ENCODE peak calls at places on chromosomes 13 and 19, in five cellular contexts. D, O, M, H and N are unnamed samples.
A peak's percentile ranks its signal among the peaks of the same experiment; 100 is the strongest.

GRCh38 chr19:51688665-51689571 is 4.2 kb upstream of the SPACA6 start:
- DNase-seq in M (peak; percentile 95), O (peak; percentile 83), D (no peak), H (no peak), N (peak; percentile 90)

GRCh38 chr19:51807111-51807701 is 12.2 kb downstream of the FPR3 start:
- DNase-seq in M (no peak), H (no peak), D (no peak), O (peak; percentile 83), N (no peak)

GRCh38 chr19:12156254-12157058 is at the start of gene ZNF625:
- DNase-seq in M (peak; percentile 87), D (peak; percentile 79), O (peak; percentile 99), H (no peak), N (peak; percentile 91)

GRCh38 chr13:72757792-72758535 is 23.7 kb downstream of the DIS3 start:
- DNase-seq in D (no peak), O (no peak), H (no peak), M (peak; percentile 11), N (no peak)

GRCh38 chr13:98449273-98449672 is 127.6 kb downstream of the STK24 start:
- DNase-seq in O (no peak), M (no peak), D (no peak), H (no peak), N (no peak)

GRCh38 chr19:6577410-6578125 is 13.4 kb downstream of the CD70 start:
- DNase-seq in M (no peak), H (no peak), D (peak; percentile 96), O (no peak), N (no peak)

GRCh38 chr19:1451916-1452801 is 2.2 kb downstream of the APC2 start:
- DNase-seq in M (no peak), D (no peak), H (no peak), O (peak; percentile 79), N (no peak)

GRCh38 chr13:112103971-112104872 is 37.3 kb downstream of the SOX1 start:
- DNase-seq in M (no peak), H (no peak), D (no peak), O (peak; percentile 86), N (no peak)

GRCh38 chr19:49781394-49781793 is 14.6 kb downstream of the AP2A1 start:
- DNase-seq in D (no peak), H (no peak), O (no peak), M (no peak), N (no peak)

GRCh38 chr13:111637365-111637764 is 316.9 kb downstream of the TEX29 start:
- DNase-seq in D (no peak), M (no peak), O (no peak), H (no peak), N (no peak)

GRCh38 chr19:30425885-30426838 is 54.0 kb downstream of the ZNF536 start:
- DNase-seq in O (no peak), D (no peak), M (no peak), H (no peak), N (no peak)

GRCh38 chr13:75726313-75726712 is 90.2 kb downstream of the LMO7 start:
- DNase-seq in O (no peak), D (no peak), M (no peak), H (no peak), N (no peak)

GRCh38 chr19:3178377-3178972 is at the start of gene S1PR4:
- DNase-seq in M (no peak), O (no peak), H (peak; percentile 75), D (peak; percentile 83), N (peak; percentile 68)

GRCh38 chr13:70457474-70457873 is 349.2 kb upstream of the KLHL1 start:
- DNase-seq in H (no peak), O (no peak), M (no peak), D (no peak), N (no peak)

GRCh38 chr19:43662487-43662886 is 7.5 kb downstream of the PLAUR start:
- DNase-seq in H (no peak), O (peak; percentile 63), D (no peak), M (no peak), N (no peak)

GRCh38 chr19:50321831-50322230 is 7.3 kb downstream of the KCNC3 start:
- DNase-seq in H (no peak), M (no peak), D (no peak), O (no peak), N (no peak)

GRCh38 chr13:31947506-31947905 is 84.1 kb upstream of the FRY start:
- DNase-seq in O (peak; percentile 9), H (no peak), M (no peak), D (no peak), N (no peak)

GRCh38 chr19:44645407-44646048 is 1.8 kb downstream of the PVR start:
- DNase-seq in O (no peak), D (no peak), M (no peak), H (no peak), N (no peak)

GRCh38 chr19:10863107-10863700 is 8.1 kb upstream of the CARM1 start:
- DNase-seq in M (no peak), O (no peak), D (no peak), H (no peak), N (no peak)

GRCh38 chr19:10858204-10858828 is 10.1 kb downstream of the C19orf38 start:
- DNase-seq in O (peak; percentile 79), H (no peak), M (no peak), D (peak; percentile 73), N (no peak)

GRCh38 chr19:10864538-10864899 is 6.8 kb upstream of the CARM1 start:
- DNase-seq in H (peak; percentile 77), O (peak; percentile 93), M (peak; percentile 68), D (peak; percentile 85), N (peak; percentile 88)

GRCh38 chr19:10862561-10863106 is 8.7 kb upstream of the CARM1 start:
- DNase-seq in D (no peak), O (no peak), H (no peak), M (no peak), N (no peak)

GRCh38 chr19:10861118-10861651 is 10.2 kb upstream of the CARM1 start:
- DNase-seq in H (no peak), O (peak; percentile 83), D (peak; percentile 67), M (no peak), N (no peak)
- TF ChIP-seq CTCF in H (peak; percentile 53), O (peak; percentile 77), D (peak; percentile 70), M (peak; percentile 38), N (peak; percentile 70)

GRCh38 chr19:39499082-39499642 is 415 bp downstream of the DLL3 start:
- DNase-seq in M (no peak), O (peak; percentile 65), H (no peak), D (peak; percentile 19), N (peak; percentile 69)

GRCh38 chr19:39501340-39501739 is 2.6 kb downstream of the DLL3 start:
- DNase-seq in O (no peak), M (no peak), H (no peak), D (no peak), N (no peak)

GRCh38 chr19:39500543-39500942 is 1.8 kb downstream of the DLL3 start:
- DNase-seq in D (no peak), M (no peak), H (no peak), O (no peak), N (no peak)

GRCh38 chr19:39499932-39500331 is 1.2 kb downstream of the DLL3 start:
- DNase-seq in O (no peak), D (no peak), H (no peak), M (no peak), N (no peak)

DNA sequence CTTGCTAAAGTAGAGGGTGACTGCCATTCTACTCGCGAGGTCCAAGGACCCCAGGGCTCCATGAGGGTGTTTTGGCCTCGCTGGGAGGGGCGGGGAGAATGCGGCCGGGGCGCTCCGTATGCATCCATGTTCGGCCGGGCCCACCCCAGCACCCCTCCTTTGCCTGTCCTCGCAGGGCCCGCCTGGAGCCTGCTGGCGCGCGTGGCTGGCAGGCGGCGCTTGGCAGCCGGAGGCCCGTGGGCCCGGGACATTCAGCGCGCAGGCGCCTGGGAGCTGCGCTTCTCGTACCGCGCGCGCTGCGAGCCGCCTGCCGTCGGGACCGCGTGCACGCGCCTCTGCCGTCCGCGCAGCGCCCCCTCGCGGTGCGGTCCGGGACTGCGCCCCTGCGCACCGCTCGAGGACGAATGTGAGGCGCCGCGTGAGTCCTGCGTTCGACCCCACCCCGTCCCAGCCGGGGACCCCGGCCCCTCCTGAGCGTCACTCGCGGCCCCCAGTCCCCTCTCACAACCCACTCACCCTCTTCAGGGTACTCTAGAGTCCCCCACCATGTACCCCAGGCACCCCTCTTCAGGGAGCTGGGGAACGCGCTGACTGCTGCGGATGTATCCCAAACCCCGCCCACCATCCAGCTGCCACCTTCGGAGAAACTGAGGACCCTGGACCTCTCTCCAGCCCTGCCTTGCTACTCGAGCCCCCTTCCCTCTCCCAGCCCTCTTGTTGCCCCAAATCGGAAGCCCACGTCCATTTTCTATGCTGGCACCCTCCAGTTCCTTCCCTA is 4.1 kb downstream of the DLL3 start:
- DNase-seq in H (peak; percentile 59), O (peak; percentile 94), D (peak; percentile 92), M (peak; percentile 73), N (peak; percentile 80)
- TF ChIP-seq CTCF in H (peak; percentile 68), O (peak; percentile 86), D (peak; percentile 85), M (peak; percentile 87), N (peak; percentile 96)

GRCh38 chr19:38043649-38044144 is 136.7 kb downstream of the SIPA1L3 start:
- DNase-seq in H (no peak), D (no peak), O (no peak), M (no peak), N (no peak)

GRCh38 chr19:38045554-38046253 is 138.7 kb downstream of the SIPA1L3 start:
- DNase-seq in D (peak; percentile 38), M (no peak), H (no peak), O (no peak), N (no peak)

GRCh38 chr19:38042132-38042531 is 135.1 kb downstream of the SIPA1L3 start:
- DNase-seq in H (no peak), M (no peak), O (no peak), D (no peak), N (no peak)

GRCh38 chr19:38046254-38047047 is 139.4 kb downstream of the SIPA1L3 start:
- DNase-seq in D (peak; percentile 86), O (no peak), M (no peak), H (no peak), N (no peak)

DNA sequence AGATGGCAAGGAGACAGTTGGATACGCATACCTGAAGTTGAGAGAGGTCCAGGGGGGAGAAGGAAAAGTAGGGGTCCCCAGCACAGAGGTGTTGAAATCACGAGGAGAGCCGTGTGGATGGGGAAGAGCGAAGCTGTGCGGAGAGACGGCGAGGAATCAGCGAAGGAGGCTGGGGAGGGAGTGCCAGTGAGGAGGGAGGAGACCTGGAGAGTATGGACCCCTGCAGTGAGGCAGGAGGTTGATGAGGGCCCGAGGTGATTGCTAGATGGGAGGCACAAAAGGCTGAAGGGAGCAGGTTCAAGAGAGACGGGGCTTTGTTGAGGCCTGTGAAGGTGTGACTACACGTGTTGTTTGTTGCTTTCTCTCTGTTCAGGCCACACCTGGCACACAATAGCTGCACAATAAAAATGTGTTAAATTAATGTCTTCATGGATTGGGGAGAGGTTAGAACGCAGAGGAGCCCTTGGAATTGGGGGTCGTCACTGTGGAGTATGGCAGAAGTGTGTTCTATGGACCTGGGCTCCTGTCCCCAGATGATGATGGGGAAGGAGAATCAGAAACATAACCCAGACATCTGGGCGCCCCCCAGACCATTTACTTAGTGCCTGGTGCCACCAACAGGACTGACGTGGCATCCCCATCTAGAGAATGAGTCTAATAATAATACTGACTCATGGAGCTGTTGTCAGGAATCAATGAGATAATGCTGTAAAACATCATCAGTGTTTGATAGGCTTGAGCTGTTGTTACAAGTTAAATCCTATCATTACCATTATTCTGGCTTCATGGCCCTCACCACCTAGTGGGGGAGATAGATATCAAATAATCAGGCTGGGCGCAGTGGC is 137.5 kb downstream of the SIPA1L3 start:
- DNase-seq in O (no peak), M (peak; percentile 68), H (no peak), D (peak; percentile 61), N (no peak)
- TF ChIP-seq CTCF in O (peak; percentile 30), M (peak; percentile 55), H (no peak), D (peak; percentile 73), N (no peak)

GRCh38 chr13:79973533-79973963 is 367.4 kb downstream of the SPRY2 start:
- DNase-seq in D (peak; percentile 33), M (no peak), O (peak; percentile 38), H (no peak), N (no peak)
- TF ChIP-seq CTCF in D (peak; percentile 78), M (peak; percentile 34), O (peak; percentile 50), H (no peak), N (peak; percentile 69)